ENCODE peak calls at places on chromosome 4, in four cellular contexts. One of them, this sample, is unnamed.
A peak's percentile ranks its signal among the peaks of the same experiment; 100 is the strongest.

GRCh38 chr4:19657856-19658255 is 593.8 kb upstream of the SLIT2 start:
- DNase-seq in CD8-positive, alpha-beta T cell: no peak
- DNase-seq in MM.1S: no peak
- DNase-seq in OCI-LY7: no peak
- DNase-seq in this sample: no peak

GRCh38 chr4:141328550-141329173 is 108.0 kb downstream of the ZNF330 start:
- DNase-seq in OCI-LY7: no peak
- DNase-seq in CD8-positive, alpha-beta T cell: no peak
- DNase-seq in MM.1S: no peak
- DNase-seq in this sample: no peak

GRCh38 chr4:147287588-147287890 is 193.4 kb upstream of the EDNRA start:
- DNase-seq in MM.1S: no peak
- DNase-seq in OCI-LY7: no peak
- DNase-seq in CD8-positive, alpha-beta T cell: no peak
- DNase-seq in this sample: no peak

GRCh38 chr4:177391287-177391686 is 51.0 kb downstream of the AGA start:
- DNase-seq in CD8-positive, alpha-beta T cell: no peak
- DNase-seq in MM.1S: no peak
- DNase-seq in OCI-LY7: no peak
- DNase-seq in this sample: no peak

GRCh38 chr4:14000091-14000814 is 372.7 kb upstream of the BOD1L1 start:
- DNase-seq in CD8-positive, alpha-beta T cell: no peak
- DNase-seq in OCI-LY7: no peak
- DNase-seq in MM.1S: no peak
- DNase-seq in this sample: no peak

GRCh38 chr4:75249739-75250138 is 264.5 kb downstream of the RCHY1 start:
- DNase-seq in MM.1S: no peak
- DNase-seq in CD8-positive, alpha-beta T cell: no peak
- DNase-seq in OCI-LY7: no peak
- DNase-seq in this sample: no peak

GRCh38 chr4:92791876-92792490 is 488.2 kb downstream of the GRID2 start:
- DNase-seq in CD8-positive, alpha-beta T cell: no peak
- DNase-seq in OCI-LY7: no peak
- DNase-seq in MM.1S: no peak
- DNase-seq in this sample: no peak

GRCh38 chr4:89820005-89820404 is 17.0 kb downstream of the SNCA start:
- DNase-seq in OCI-LY7: no peak
- DNase-seq in CD8-positive, alpha-beta T cell: no peak
- DNase-seq in MM.1S: no peak
- DNase-seq in this sample: no peak

GRCh38 chr4:147760176-147760575 is 28.3 kb downstream of the ARHGAP10 start:
- DNase-seq in MM.1S: no peak
- DNase-seq in OCI-LY7: no peak
- DNase-seq in CD8-positive, alpha-beta T cell: no peak
- DNase-seq in this sample: no peak

GRCh38 chr4:24912252-24913098 is at the start of gene CCDC149:
- DNase-seq in MM.1S: peak; percentile 62
- DNase-seq in OCI-LY7: no peak
- DNase-seq in CD8-positive, alpha-beta T cell: no peak
- DNase-seq in this sample: no peak

GRCh38 chr4:17447675-17448298 is 64.1 kb downstream of the QDPR start:
- DNase-seq in MM.1S: peak; percentile 76
- DNase-seq in CD8-positive, alpha-beta T cell: peak; percentile 55
- DNase-seq in OCI-LY7: peak; percentile 84
- DNase-seq in this sample: peak; percentile 50

GRCh38 chr4:55948726-55949479 is at the start of gene CEP135:
- DNase-seq in OCI-LY7: peak; percentile 95
- DNase-seq in MM.1S: peak; percentile 93
- DNase-seq in CD8-positive, alpha-beta T cell: peak; percentile 92
- DNase-seq in this sample: peak; percentile 61

GRCh38 chr4:128590034-128590740 is 219.3 kb upstream of the JADE1 start:
- DNase-seq in OCI-LY7: no peak
- DNase-seq in MM.1S: no peak
- DNase-seq in CD8-positive, alpha-beta T cell: no peak
- DNase-seq in this sample: no peak

GRCh38 chr4:155487231-155487630 is 110.5 kb upstream of the MAP9 start:
- DNase-seq in CD8-positive, alpha-beta T cell: no peak
- DNase-seq in OCI-LY7: no peak
- DNase-seq in MM.1S: no peak
- DNase-seq in this sample: no peak

GRCh38 chr4:23718435-23718834 is 171.4 kb downstream of the PPARGC1A start:
- DNase-seq in CD8-positive, alpha-beta T cell: no peak
- DNase-seq in OCI-LY7: no peak
- DNase-seq in MM.1S: no peak
- DNase-seq in this sample: no peak

GRCh38 chr4:155529197-155529596 is 137.5 kb upstream of the GUCY1A1 start:
- DNase-seq in OCI-LY7: no peak
- DNase-seq in MM.1S: peak; percentile 46
- DNase-seq in CD8-positive, alpha-beta T cell: no peak
- DNase-seq in this sample: no peak

GRCh38 chr4:386708-387105 is 49.1 kb downstream of the ZNF141 start:
- DNase-seq in CD8-positive, alpha-beta T cell: no peak
- DNase-seq in OCI-LY7: no peak
- DNase-seq in MM.1S: no peak
- DNase-seq in this sample: no peak

DNA sequence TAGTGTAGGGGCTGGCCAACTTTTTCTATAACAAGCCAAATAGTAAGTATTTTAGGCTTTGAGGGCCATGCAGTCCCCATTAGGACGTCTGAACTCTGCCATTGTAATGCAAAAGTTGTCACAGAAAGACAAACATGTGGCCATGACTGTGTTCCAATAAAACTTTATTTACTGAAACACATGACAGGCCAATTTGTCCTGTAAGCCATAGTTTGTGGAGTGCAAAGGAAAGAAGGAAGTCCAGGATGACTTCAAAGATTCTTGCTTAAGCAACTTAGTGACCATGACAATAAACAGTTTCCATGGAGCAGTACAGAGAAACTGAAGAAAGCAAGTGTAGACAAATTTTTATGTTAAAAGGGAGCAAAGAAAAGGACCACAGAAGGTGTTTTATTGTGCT is 35.0 kb upstream of the MYOZ2 start:
- DNase-seq in CD8-positive, alpha-beta T cell: no peak
- DNase-seq in OCI-LY7: no peak
- DNase-seq in MM.1S: no peak
- DNase-seq in this sample: no peak
- H3K4me1 ChIP-seq in CD8-positive, alpha-beta T cell: peaks cover under 1% of the 10 kb centered on the region
- H3K4me1 ChIP-seq in OCI-LY7: no peaks in the 10 kb centered on the region
- H3K4me1 ChIP-seq in MM.1S: no peaks in the 10 kb centered on the region
- H3K4me1 ChIP-seq in this sample: no peaks in the 10 kb centered on the region

GRCh38 chr4:99649778-99650177 is 7.8 kb downstream of the C4orf54 start:
- DNase-seq in OCI-LY7: no peak
- DNase-seq in MM.1S: no peak
- DNase-seq in CD8-positive, alpha-beta T cell: no peak
- DNase-seq in this sample: no peak
- H3K4me1 ChIP-seq in OCI-LY7: no peaks in the 10 kb centered on the region
- H3K4me1 ChIP-seq in MM.1S: no peaks in the 10 kb centered on the region
- H3K4me1 ChIP-seq in CD8-positive, alpha-beta T cell: no peaks in the 10 kb centered on the region
- H3K4me1 ChIP-seq in this sample: no peaks in the 10 kb centered on the region

GRCh38 chr4:76752911-76753494 is 144.9 kb downstream of the SOWAHB start:
- DNase-seq in MM.1S: no peak
- DNase-seq in CD8-positive, alpha-beta T cell: no peak
- DNase-seq in OCI-LY7: no peak
- DNase-seq in this sample: no peak
- H3K4me1 ChIP-seq in MM.1S: no peaks in the 10 kb centered on the region
- H3K4me1 ChIP-seq in CD8-positive, alpha-beta T cell: no peaks in the 10 kb centered on the region
- H3K4me1 ChIP-seq in OCI-LY7: no peaks in the 10 kb centered on the region
- H3K4me1 ChIP-seq in this sample: no peaks in the 10 kb centered on the region

GRCh38 chr4:143389543-143390195 is 53.0 kb downstream of the GAB1 start:
- DNase-seq in OCI-LY7: no peak
- DNase-seq in CD8-positive, alpha-beta T cell: no peak
- DNase-seq in MM.1S: no peak
- DNase-seq in this sample: no peak

GRCh38 chr4:143391895-143392294 is 55.2 kb downstream of the GAB1 start:
- DNase-seq in MM.1S: no peak
- DNase-seq in CD8-positive, alpha-beta T cell: no peak
- DNase-seq in OCI-LY7: no peak
- DNase-seq in this sample: no peak

GRCh38 chr4:143393195-143393594 is 56.5 kb downstream of the GAB1 start:
- DNase-seq in OCI-LY7: no peak
- DNase-seq in MM.1S: no peak
- DNase-seq in CD8-positive, alpha-beta T cell: no peak
- DNase-seq in this sample: no peak

GRCh38 chr4:143391261-143391660 is 54.6 kb downstream of the GAB1 start:
- DNase-seq in OCI-LY7: peak; percentile 81
- DNase-seq in MM.1S: no peak
- DNase-seq in CD8-positive, alpha-beta T cell: no peak
- DNase-seq in this sample: no peak

GRCh38 chr4:143390764-143391163 is 54.1 kb downstream of the GAB1 start:
- DNase-seq in MM.1S: no peak
- DNase-seq in OCI-LY7: peak; percentile 84
- DNase-seq in CD8-positive, alpha-beta T cell: no peak
- DNase-seq in this sample: no peak
- H3K4me1 ChIP-seq in MM.1S: peaks cover 22% of the 10 kb centered on the region
- H3K4me1 ChIP-seq in OCI-LY7: peaks cover 79% of the 10 kb centered on the region
- H3K4me1 ChIP-seq in CD8-positive, alpha-beta T cell: no peaks in the 10 kb centered on the region
- H3K4me1 ChIP-seq in this sample: no peaks in the 10 kb centered on the region

GRCh38 chr4:1715002-1715761 is 3.1 kb upstream of the SLBP start:
- DNase-seq in OCI-LY7: peak; percentile 83
- DNase-seq in CD8-positive, alpha-beta T cell: no peak
- DNase-seq in MM.1S: no peak
- DNase-seq in this sample: no peak

GRCh38 chr4:1714303-1715001 is 2.3 kb upstream of the SLBP start:
- DNase-seq in MM.1S: peak; percentile 34
- DNase-seq in OCI-LY7: peak; percentile 77
- DNase-seq in CD8-positive, alpha-beta T cell: no peak
- DNase-seq in this sample: no peak

GRCh38 chr4:1717129-1718094 is 3.7 kb downstream of the TMEM129 start:
- DNase-seq in OCI-LY7: peak; percentile 24
- DNase-seq in CD8-positive, alpha-beta T cell: no peak
- DNase-seq in MM.1S: no peak
- DNase-seq in this sample: no peak

GRCh38 chr4:1718095-1718850 is 2.9 kb downstream of the TMEM129 start:
- DNase-seq in MM.1S: no peak
- DNase-seq in OCI-LY7: peak; percentile 80
- DNase-seq in CD8-positive, alpha-beta T cell: no peak
- DNase-seq in this sample: no peak

DNA sequence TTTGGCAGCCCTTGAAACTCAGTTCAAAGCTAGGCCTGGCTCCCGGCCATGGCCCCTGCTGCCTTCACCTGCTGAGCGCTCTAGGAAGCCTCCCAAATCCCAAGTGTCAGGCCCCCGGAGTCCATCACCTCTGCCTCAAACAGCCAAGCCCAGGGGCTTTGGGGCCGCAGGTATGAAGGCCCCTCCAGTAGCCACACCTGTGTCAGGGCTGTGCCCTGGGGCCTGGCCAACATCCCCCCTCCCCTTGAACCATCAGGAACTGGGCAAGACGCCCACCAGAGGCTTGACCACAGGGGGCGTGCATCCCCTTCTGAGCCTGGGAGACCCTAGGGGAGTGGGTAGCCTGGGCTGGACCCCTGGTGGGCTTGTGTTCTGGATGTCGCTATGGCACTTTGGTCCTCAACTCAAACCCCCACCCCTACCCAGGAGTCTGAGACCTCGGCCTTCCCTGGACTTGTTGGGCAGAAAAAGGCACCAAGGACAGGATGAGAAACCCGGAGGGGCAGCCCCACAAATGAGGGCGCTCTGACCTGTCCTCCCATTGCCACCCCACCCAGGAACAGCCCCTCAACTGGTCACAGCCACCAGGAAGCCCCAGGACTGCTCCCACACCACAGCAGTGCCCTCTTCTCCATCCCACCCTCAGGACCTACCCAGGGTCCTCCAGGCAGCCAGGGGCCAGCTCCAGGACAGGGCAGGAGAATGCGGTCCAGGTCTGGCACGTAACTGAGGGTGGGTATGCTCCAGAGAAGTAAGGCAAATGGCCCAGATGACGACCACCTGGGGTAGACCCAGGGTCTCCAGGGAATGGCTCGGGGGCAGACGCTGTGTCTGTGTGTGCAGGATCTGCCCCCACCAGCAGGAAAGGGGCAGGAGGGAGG is 4.2 kb upstream of the SLBP start:
- DNase-seq in OCI-LY7: no peak
- DNase-seq in CD8-positive, alpha-beta T cell: no peak
- DNase-seq in MM.1S: no peak
- DNase-seq in this sample: no peak
- H3K4me1 ChIP-seq in OCI-LY7: peaks cover 66% of the 10 kb centered on the region
- H3K4me1 ChIP-seq in CD8-positive, alpha-beta T cell: peaks cover 37% of the 10 kb centered on the region
- H3K4me1 ChIP-seq in MM.1S: peaks cover 16% of the 10 kb centered on the region
- H3K4me1 ChIP-seq in this sample: peaks cover 35% of the 10 kb centered on the region

DNA sequence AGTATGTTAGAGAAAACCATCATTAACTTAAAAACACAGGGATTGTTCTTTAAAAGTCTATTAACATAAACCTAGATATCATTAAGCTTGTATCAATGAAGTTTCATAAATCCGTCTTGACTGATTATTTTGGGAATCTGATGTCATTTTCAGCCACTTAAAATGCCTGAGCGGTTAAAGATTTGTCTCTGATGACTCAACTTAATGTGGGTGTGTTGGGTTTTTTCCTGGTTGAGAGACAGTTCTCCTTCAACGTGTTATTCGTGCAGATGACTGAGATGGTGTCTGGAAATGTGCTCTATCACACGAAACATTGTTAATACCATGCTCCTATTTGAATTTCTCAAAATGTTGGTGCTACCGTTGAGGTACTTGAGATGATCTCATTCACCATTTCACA is 227.3 kb upstream of the TENM3 start:
- DNase-seq in OCI-LY7: no peak
- DNase-seq in CD8-positive, alpha-beta T cell: no peak
- DNase-seq in MM.1S: no peak
- DNase-seq in this sample: no peak
- H3K4me1 ChIP-seq in OCI-LY7: no peaks in the 10 kb centered on the region
- H3K4me1 ChIP-seq in CD8-positive, alpha-beta T cell: no peaks in the 10 kb centered on the region
- H3K4me1 ChIP-seq in MM.1S: peaks cover 10% of the 10 kb centered on the region
- H3K4me1 ChIP-seq in this sample: no peaks in the 10 kb centered on the region

DNA sequence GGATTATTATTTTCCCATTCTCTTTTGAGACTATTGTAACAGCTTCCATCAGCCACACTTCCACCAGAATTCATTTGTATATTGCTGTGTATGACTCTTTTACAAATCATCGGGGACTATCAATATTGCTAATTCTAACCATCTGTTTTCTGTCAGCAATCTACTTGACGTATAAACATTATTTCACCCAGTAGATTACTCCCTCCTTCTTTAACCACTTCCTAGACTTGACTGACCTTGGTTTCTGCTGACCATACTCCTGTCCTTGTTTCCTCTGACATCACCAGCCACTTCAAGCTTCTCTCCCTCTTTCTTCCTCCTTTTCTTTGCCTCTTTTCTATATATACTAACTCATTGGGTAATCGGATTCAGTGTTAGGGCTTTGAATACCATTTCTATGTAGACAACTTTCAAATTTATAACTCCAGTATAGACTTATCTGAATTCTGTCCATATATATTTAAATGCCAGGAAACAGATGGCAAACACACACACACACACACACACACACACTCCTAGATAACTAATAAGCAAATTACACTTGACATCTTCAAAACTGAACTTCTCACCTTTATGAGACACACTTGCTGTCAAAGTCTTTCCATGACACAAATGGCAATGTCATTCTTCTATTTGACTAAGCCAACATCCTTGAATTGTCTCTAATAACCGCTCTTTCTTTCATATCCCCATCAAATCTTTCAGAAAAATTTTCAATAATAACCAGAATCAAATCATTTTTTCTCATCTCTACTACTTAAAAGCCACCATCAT is 402.6 kb downstream of the PCDH18 start:
- DNase-seq in OCI-LY7: no peak
- DNase-seq in MM.1S: no peak
- DNase-seq in CD8-positive, alpha-beta T cell: no peak
- DNase-seq in this sample: no peak
- H3K4me1 ChIP-seq in OCI-LY7: no peaks in the 10 kb centered on the region
- H3K4me1 ChIP-seq in MM.1S: no peaks in the 10 kb centered on the region
- H3K4me1 ChIP-seq in CD8-positive, alpha-beta T cell: no peaks in the 10 kb centered on the region
- H3K4me1 ChIP-seq in this sample: no peaks in the 10 kb centered on the region

GRCh38 chr4:184344435-184344834 is 126.8 kb upstream of the ENPP6 start:
- DNase-seq in CD8-positive, alpha-beta T cell: no peak
- DNase-seq in OCI-LY7: no peak
- DNase-seq in MM.1S: no peak
- DNase-seq in this sample: no peak
- H3K4me1 ChIP-seq in CD8-positive, alpha-beta T cell: peaks cover 5% of the 10 kb centered on the region
- H3K4me1 ChIP-seq in OCI-LY7: peaks cover 74% of the 10 kb centered on the region
- H3K4me1 ChIP-seq in MM.1S: peaks cover 54% of the 10 kb centered on the region
- H3K4me1 ChIP-seq in this sample: peaks cover 4% of the 10 kb centered on the region